ENCODE peak calls at places on chromosomes 13 and 19, in ten cellular contexts. One of them, this sample, is unnamed.

GRCh38 chr13:98751397-98752110 is 918 bp downstream of the SLC15A1 start:
- ATAC-seq in upper lobe of right lung: no peak
- ATAC-seq in WTC11: peak
- ATAC-seq in pancreas: peak
- ATAC-seq in left lung: peak
- ATAC-seq in psoas muscle: no peak
- ATAC-seq in activated CD8-positive, alpha-beta T cell treated with anti-CD3 and anti-CD28 coated beads for 36 hours: no peak
- ATAC-seq in HCT116: peak
- ATAC-seq in K562: no peak
- ATAC-seq in mucosa of descending colon: peak
- ATAC-seq in this sample: no peak

GRCh38 chr19:42024622-42025111 is 30.6 kb upstream of the ATP1A3 start:
- ATAC-seq in upper lobe of right lung: peak
- ATAC-seq in WTC11: no peak
- ATAC-seq in pancreas: no peak
- ATAC-seq in left lung: peak
- ATAC-seq in psoas muscle: peak
- ATAC-seq in activated CD8-positive, alpha-beta T cell treated with anti-CD3 and anti-CD28 coated beads for 36 hours: no peak
- ATAC-seq in HCT116: no peak
- ATAC-seq in K562: no peak
- ATAC-seq in mucosa of descending colon: no peak
- ATAC-seq in this sample: peak

GRCh38 chr13:90238433-90238832 is 1109.1 kb upstream of the MIR17HG start:
- ATAC-seq in upper lobe of right lung: no peak
- ATAC-seq in WTC11: peak
- ATAC-seq in pancreas: no peak
- ATAC-seq in left lung: no peak
- ATAC-seq in psoas muscle: no peak
- ATAC-seq in activated CD8-positive, alpha-beta T cell treated with anti-CD3 and anti-CD28 coated beads for 36 hours: no peak
- ATAC-seq in HCT116: no peak
- ATAC-seq in K562: no peak
- ATAC-seq in mucosa of descending colon: no peak
- ATAC-seq in this sample: no peak

GRCh38 chr13:40494932-40495619 is 171.4 kb downstream of the FOXO1 start:
- ATAC-seq in upper lobe of right lung: no peak
- ATAC-seq in WTC11: no peak
- ATAC-seq in pancreas: no peak
- ATAC-seq in left lung: no peak
- ATAC-seq in psoas muscle: no peak
- ATAC-seq in activated CD8-positive, alpha-beta T cell treated with anti-CD3 and anti-CD28 coated beads for 36 hours: no peak
- ATAC-seq in HCT116: no peak
- ATAC-seq in K562: no peak
- ATAC-seq in mucosa of descending colon: peak
- ATAC-seq in this sample: no peak

GRCh38 chr13:110525328-110526319 is 35.9 kb downstream of the RAB20 start:
- ATAC-seq in upper lobe of right lung: peak
- ATAC-seq in WTC11: no peak
- ATAC-seq in pancreas: peak
- ATAC-seq in left lung: peak
- ATAC-seq in psoas muscle: peak
- ATAC-seq in activated CD8-positive, alpha-beta T cell treated with anti-CD3 and anti-CD28 coated beads for 36 hours: peak
- ATAC-seq in HCT116: no peak
- ATAC-seq in K562: peak
- ATAC-seq in mucosa of descending colon: peak
- ATAC-seq in this sample: no peak

GRCh38 chr19:53646144-53646543 is 14.3 kb downstream of the DPRX start:
- ATAC-seq in upper lobe of right lung: no peak
- ATAC-seq in WTC11: no peak
- ATAC-seq in pancreas: no peak
- ATAC-seq in left lung: no peak
- ATAC-seq in psoas muscle: no peak
- ATAC-seq in activated CD8-positive, alpha-beta T cell treated with anti-CD3 and anti-CD28 coated beads for 36 hours: no peak
- ATAC-seq in HCT116: no peak
- ATAC-seq in K562: no peak
- ATAC-seq in mucosa of descending colon: no peak
- ATAC-seq in this sample: no peak

GRCh38 chr13:24709186-24709913 is 29.1 kb downstream of the ATP12A start:
- ATAC-seq in upper lobe of right lung: peak
- ATAC-seq in WTC11: peak
- ATAC-seq in pancreas: no peak
- ATAC-seq in left lung: no peak
- ATAC-seq in psoas muscle: no peak
- ATAC-seq in activated CD8-positive, alpha-beta T cell treated with anti-CD3 and anti-CD28 coated beads for 36 hours: peak
- ATAC-seq in HCT116: no peak
- ATAC-seq in K562: no peak
- ATAC-seq in mucosa of descending colon: peak
- ATAC-seq in this sample: no peak

GRCh38 chr13:46666727-46667456 is 113.9 kb downstream of the LRCH1 start:
- ATAC-seq in upper lobe of right lung: peak
- ATAC-seq in WTC11: peak
- ATAC-seq in pancreas: peak
- ATAC-seq in left lung: no peak
- ATAC-seq in psoas muscle: no peak
- ATAC-seq in activated CD8-positive, alpha-beta T cell treated with anti-CD3 and anti-CD28 coated beads for 36 hours: peak
- ATAC-seq in HCT116: no peak
- ATAC-seq in K562: no peak
- ATAC-seq in mucosa of descending colon: peak
- ATAC-seq in this sample: no peak

GRCh38 chr19:17703823-17704463 is 15.3 kb upstream of the MAP1S start:
- ATAC-seq in upper lobe of right lung: peak
- ATAC-seq in WTC11: peak
- ATAC-seq in pancreas: peak
- ATAC-seq in left lung: peak
- ATAC-seq in psoas muscle: no peak
- ATAC-seq in activated CD8-positive, alpha-beta T cell treated with anti-CD3 and anti-CD28 coated beads for 36 hours: peak
- ATAC-seq in HCT116: peak
- ATAC-seq in K562: peak
- ATAC-seq in mucosa of descending colon: peak
- ATAC-seq in this sample: no peak

GRCh38 chr13:42284068-42284467 is 12.1 kb downstream of the AKAP11 start:
- ATAC-seq in upper lobe of right lung: no peak
- ATAC-seq in WTC11: no peak
- ATAC-seq in pancreas: no peak
- ATAC-seq in left lung: no peak
- ATAC-seq in psoas muscle: no peak
- ATAC-seq in activated CD8-positive, alpha-beta T cell treated with anti-CD3 and anti-CD28 coated beads for 36 hours: no peak
- ATAC-seq in HCT116: no peak
- ATAC-seq in K562: no peak
- ATAC-seq in mucosa of descending colon: no peak
- ATAC-seq in this sample: no peak

GRCh38 chr13:46352810-46353209 is 34.2 kb downstream of the RUBCNL start:
- ATAC-seq in upper lobe of right lung: peak
- ATAC-seq in WTC11: no peak
- ATAC-seq in pancreas: peak
- ATAC-seq in left lung: peak
- ATAC-seq in psoas muscle: no peak
- ATAC-seq in activated CD8-positive, alpha-beta T cell treated with anti-CD3 and anti-CD28 coated beads for 36 hours: no peak
- ATAC-seq in HCT116: no peak
- ATAC-seq in K562: no peak
- ATAC-seq in mucosa of descending colon: peak
- ATAC-seq in this sample: peak

GRCh38 chr13:98343461-98343860 is 166.4 kb upstream of the RNF113B start:
- ATAC-seq in upper lobe of right lung: no peak
- ATAC-seq in WTC11: no peak
- ATAC-seq in pancreas: no peak
- ATAC-seq in left lung: no peak
- ATAC-seq in psoas muscle: no peak
- ATAC-seq in activated CD8-positive, alpha-beta T cell treated with anti-CD3 and anti-CD28 coated beads for 36 hours: no peak
- ATAC-seq in HCT116: no peak
- ATAC-seq in K562: no peak
- ATAC-seq in mucosa of descending colon: no peak
- ATAC-seq in this sample: no peak

DNA sequence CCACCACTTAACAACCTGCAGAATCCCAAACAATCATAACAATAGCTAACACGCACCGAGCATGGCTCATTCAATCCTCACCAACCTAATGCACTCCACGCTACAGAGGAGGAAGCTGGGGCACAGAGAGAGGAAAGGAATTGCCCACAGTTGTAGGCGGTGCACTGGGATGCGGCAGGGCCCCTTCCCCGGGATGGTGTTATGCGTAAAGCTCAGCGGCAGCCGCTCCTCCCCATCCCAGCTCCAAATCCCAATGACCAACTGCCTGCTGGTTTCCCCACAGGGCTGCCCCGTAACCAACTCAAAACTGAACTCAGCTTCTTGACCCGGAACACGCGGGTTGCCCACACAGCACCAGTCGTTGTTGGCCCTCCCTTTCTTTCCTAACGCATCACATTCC is 42.2 kb downstream of the SERP2 start:
- ATAC-seq in upper lobe of right lung: no peak
- ATAC-seq in WTC11: peak
- ATAC-seq in pancreas: no peak
- ATAC-seq in left lung: no peak
- ATAC-seq in psoas muscle: no peak
- ATAC-seq in activated CD8-positive, alpha-beta T cell treated with anti-CD3 and anti-CD28 coated beads for 36 hours: no peak
- ATAC-seq in HCT116: no peak
- ATAC-seq in K562: no peak
- ATAC-seq in mucosa of descending colon: peak
- ATAC-seq in this sample: no peak
- TF ChIP-seq CTCF in upper lobe of right lung: no peak
- TF ChIP-seq CTCF in WTC11: no peak
- TF ChIP-seq CTCF in pancreas: no peak
- TF ChIP-seq CTCF in left lung: no peak
- TF ChIP-seq CTCF in psoas muscle: no peak
- TF ChIP-seq CTCF in activated CD8-positive, alpha-beta T cell treated with anti-CD3 and anti-CD28 coated beads for 36 hours: no peak
- TF ChIP-seq CTCF in HCT116: no peak
- TF ChIP-seq CTCF in K562: no peak
- TF ChIP-seq CTCF in mucosa of descending colon: no peak
- TF ChIP-seq CTCF in this sample: no peak

GRCh38 chr13:114145722-114146121 is 13.3 kb upstream of the RASA3 start:
- ATAC-seq in upper lobe of right lung: no peak
- ATAC-seq in WTC11: no peak
- ATAC-seq in pancreas: no peak
- ATAC-seq in left lung: no peak
- ATAC-seq in psoas muscle: no peak
- ATAC-seq in activated CD8-positive, alpha-beta T cell treated with anti-CD3 and anti-CD28 coated beads for 36 hours: no peak
- ATAC-seq in HCT116: no peak
- ATAC-seq in K562: no peak
- ATAC-seq in mucosa of descending colon: no peak
- ATAC-seq in this sample: no peak

GRCh38 chr13:114145256-114145655 is 12.8 kb upstream of the RASA3 start:
- ATAC-seq in upper lobe of right lung: no peak
- ATAC-seq in WTC11: no peak
- ATAC-seq in pancreas: no peak
- ATAC-seq in left lung: no peak
- ATAC-seq in psoas muscle: no peak
- ATAC-seq in activated CD8-positive, alpha-beta T cell treated with anti-CD3 and anti-CD28 coated beads for 36 hours: no peak
- ATAC-seq in HCT116: no peak
- ATAC-seq in K562: no peak
- ATAC-seq in mucosa of descending colon: no peak
- ATAC-seq in this sample: no peak

GRCh38 chr13:114142640-114143490 is 10.4 kb upstream of the RASA3 start:
- ATAC-seq in upper lobe of right lung: peak
- ATAC-seq in WTC11: no peak
- ATAC-seq in pancreas: peak
- ATAC-seq in left lung: peak
- ATAC-seq in psoas muscle: peak
- ATAC-seq in activated CD8-positive, alpha-beta T cell treated with anti-CD3 and anti-CD28 coated beads for 36 hours: peak
- ATAC-seq in HCT116: no peak
- ATAC-seq in K562: peak
- ATAC-seq in mucosa of descending colon: peak
- ATAC-seq in this sample: peak

GRCh38 chr13:114144606-114145244 is 12.3 kb upstream of the RASA3 start:
- ATAC-seq in upper lobe of right lung: no peak
- ATAC-seq in WTC11: no peak
- ATAC-seq in pancreas: no peak
- ATAC-seq in left lung: no peak
- ATAC-seq in psoas muscle: no peak
- ATAC-seq in activated CD8-positive, alpha-beta T cell treated with anti-CD3 and anti-CD28 coated beads for 36 hours: no peak
- ATAC-seq in HCT116: no peak
- ATAC-seq in K562: no peak
- ATAC-seq in mucosa of descending colon: no peak
- ATAC-seq in this sample: no peak

DNA sequence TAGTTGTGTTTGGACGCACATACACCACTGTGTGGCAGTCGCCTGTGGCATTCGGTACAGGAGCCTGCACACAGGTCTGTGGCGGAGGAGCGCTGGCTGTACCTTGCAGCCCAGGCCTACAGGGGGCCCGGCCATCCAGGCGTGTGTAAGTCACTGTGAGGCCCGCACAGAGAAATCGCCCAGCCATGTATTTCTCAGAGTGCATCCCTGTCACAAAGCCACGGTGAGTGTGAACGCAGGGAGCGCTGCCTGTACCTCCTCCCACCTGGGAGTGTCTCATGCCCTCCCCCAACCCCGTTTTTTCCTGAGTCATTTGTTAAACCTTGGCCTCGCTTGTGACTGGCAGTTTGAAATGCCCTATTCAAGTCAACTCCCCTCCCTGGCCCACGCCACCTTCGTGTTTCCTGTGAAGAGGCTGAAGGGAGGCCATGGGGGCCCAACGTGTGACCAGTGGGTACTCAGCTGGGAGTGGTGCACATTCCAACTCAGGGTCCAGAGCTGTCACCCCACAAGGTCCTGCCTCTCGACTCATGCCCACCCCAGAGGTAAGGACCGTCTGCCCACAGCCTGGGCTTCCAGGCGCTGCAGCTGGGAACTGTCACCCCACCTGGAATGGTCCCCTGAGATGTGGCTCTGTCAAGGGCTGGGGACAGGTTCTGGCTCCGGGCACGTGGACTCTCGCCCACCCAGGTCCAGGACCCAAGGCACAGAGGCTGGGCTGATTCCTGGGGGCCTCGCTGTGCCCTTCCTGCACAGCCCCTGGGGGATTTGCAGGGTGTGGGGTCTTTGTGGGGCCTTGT is 11.6 kb upstream of the RASA3 start:
- ATAC-seq in upper lobe of right lung: no peak
- ATAC-seq in WTC11: peak
- ATAC-seq in pancreas: peak
- ATAC-seq in left lung: no peak
- ATAC-seq in psoas muscle: no peak
- ATAC-seq in activated CD8-positive, alpha-beta T cell treated with anti-CD3 and anti-CD28 coated beads for 36 hours: peak
- ATAC-seq in HCT116: peak
- ATAC-seq in K562: peak
- ATAC-seq in mucosa of descending colon: peak
- ATAC-seq in this sample: no peak
- TF ChIP-seq CTCF in upper lobe of right lung: no peak
- TF ChIP-seq CTCF in WTC11: no peak
- TF ChIP-seq CTCF in pancreas: no peak
- TF ChIP-seq CTCF in left lung: no peak
- TF ChIP-seq CTCF in psoas muscle: no peak
- TF ChIP-seq CTCF in activated CD8-positive, alpha-beta T cell treated with anti-CD3 and anti-CD28 coated beads for 36 hours: peak
- TF ChIP-seq CTCF in HCT116: peak
- TF ChIP-seq CTCF in K562: peak
- TF ChIP-seq CTCF in mucosa of descending colon: no peak
- TF ChIP-seq CTCF in this sample: no peak

GRCh38 chr19:34501339-34502320 is 20.1 kb downstream of the WTIP start:
- ATAC-seq in upper lobe of right lung: peak
- ATAC-seq in WTC11: peak
- ATAC-seq in pancreas: peak
- ATAC-seq in left lung: peak
- ATAC-seq in psoas muscle: peak
- ATAC-seq in activated CD8-positive, alpha-beta T cell treated with anti-CD3 and anti-CD28 coated beads for 36 hours: peak
- ATAC-seq in HCT116: peak
- ATAC-seq in K562: peak
- ATAC-seq in mucosa of descending colon: peak
- ATAC-seq in this sample: peak
- TF ChIP-seq CTCF in upper lobe of right lung: peak
- TF ChIP-seq CTCF in WTC11: peak
- TF ChIP-seq CTCF in pancreas: peak
- TF ChIP-seq CTCF in left lung: peak
- TF ChIP-seq CTCF in psoas muscle: peak
- TF ChIP-seq CTCF in activated CD8-positive, alpha-beta T cell treated with anti-CD3 and anti-CD28 coated beads for 36 hours: peak
- TF ChIP-seq CTCF in HCT116: peak
- TF ChIP-seq CTCF in K562: peak
- TF ChIP-seq CTCF in mucosa of descending colon: peak
- TF ChIP-seq CTCF in this sample: no peak

GRCh38 chr19:4362871-4363545 is 19.6 kb downstream of the MPND start:
- ATAC-seq in upper lobe of right lung: no peak
- ATAC-seq in WTC11: peak
- ATAC-seq in pancreas: peak
- ATAC-seq in left lung: no peak
- ATAC-seq in psoas muscle: no peak
- ATAC-seq in activated CD8-positive, alpha-beta T cell treated with anti-CD3 and anti-CD28 coated beads for 36 hours: peak
- ATAC-seq in HCT116: peak
- ATAC-seq in K562: no peak
- ATAC-seq in mucosa of descending colon: peak
- ATAC-seq in this sample: no peak
- TF ChIP-seq CTCF in upper lobe of right lung: no peak
- TF ChIP-seq CTCF in WTC11: no peak
- TF ChIP-seq CTCF in pancreas: no peak
- TF ChIP-seq CTCF in left lung: no peak
- TF ChIP-seq CTCF in psoas muscle: no peak
- TF ChIP-seq CTCF in activated CD8-positive, alpha-beta T cell treated with anti-CD3 and anti-CD28 coated beads for 36 hours: peak
- TF ChIP-seq CTCF in HCT116: peak
- TF ChIP-seq CTCF in K562: no peak
- TF ChIP-seq CTCF in mucosa of descending colon: no peak
- TF ChIP-seq CTCF in this sample: no peak

This sample was measured in gastroesophageal sphincter.